ENCODE peak calls at places on chromosomes 13 and 19, in four cellular contexts. X is effector memory CD4-positive, alpha-beta T cell; P is DMS 273 treated with DMSO at 0.1 percent for 48 hours; B is IMR-90. T is an unnamed sample.

GRCh38 chr19:39104104-39104708 is 20.0 kb downstream of the ACP7 start:
- DNase-seq in X (no peak), P (peak; percentile 73), B (no peak), T (no peak)

GRCh38 chr19:35373492-35373891 is 2.6 kb downstream of the GPR42 start:
- DNase-seq in X (no peak), P (no peak), B (no peak), T (no peak)

GRCh38 chr13:34148359-34148758 is 330.4 kb downstream of the RFC3 start:
- DNase-seq in X (no peak), P (no peak), B (no peak), T (no peak)

GRCh38 chr13:97194473-97194872 is 27.7 kb upstream of the MBNL2 start:
- DNase-seq in X (no peak), P (no peak), B (peak; percentile 78), T (peak; percentile 89)

GRCh38 chr19:30169196-30169900 is 202.8 kb upstream of the ZNF536 start:
- DNase-seq in X (no peak), P (no peak), B (no peak), T (no peak)

GRCh38 chr13:80132741-80133601 is 208.0 kb downstream of the SPRY2 start:
- DNase-seq in X (no peak), P (no peak), B (peak; percentile 62), T (peak; percentile 39)

GRCh38 chr19:33456845-33457220 is 64.8 kb downstream of the PEPD start:
- DNase-seq in X (no peak), P (no peak), B (no peak), T (no peak)

GRCh38 chr13:102862624-102863210 is 16.9 kb downstream of the ERCC5 start:
- DNase-seq in X (no peak), P (no peak), B (no peak), T (no peak)

GRCh38 chr13:51619614-51620013 is 35.4 kb downstream of the WDFY2 start:
- DNase-seq in X (no peak), P (no peak), B (peak; percentile 85), T (peak; percentile 42)

GRCh38 chr13:111490611-111491010 is 170.2 kb downstream of the TEX29 start:
- DNase-seq in X (no peak), P (no peak), B (no peak), T (no peak)

GRCh38 chr13:114328034-114328433 is 13.7 kb downstream of the CHAMP1 start:
- DNase-seq in X (no peak), P (no peak), B (no peak), T (no peak)

GRCh38 chr13:75749407-75749806 is 113.3 kb downstream of the LMO7 start:
- DNase-seq in X (no peak), P (no peak), B (peak; percentile 47), T (peak; percentile 22)

GRCh38 chr19:17159466-17160393 is 55.4 kb upstream of the USE1 start:
- DNase-seq in X (no peak), P (no peak), B (peak; percentile 6), T (no peak)

GRCh38 chr13:36870050-36870692 is 49.9 kb downstream of the SMAD9 start:
- DNase-seq in X (no peak), P (peak; percentile 18), B (no peak), T (no peak)

GRCh38 chr19:33819875-33820781 is 23.5 kb downstream of the KCTD15 start:
- DNase-seq in X (peak; percentile 41), P (no peak), B (peak; percentile 12), T (peak; percentile 59)

GRCh38 chr19:7199613-7200533 is 94.3 kb downstream of the INSR start:
- DNase-seq in X (no peak), P (no peak), B (peak; percentile 17), T (peak; percentile 53)

GRCh38 chr19:6045108-6045507 is 65.2 kb downstream of the RFX2 start:
- DNase-seq in X (no peak), P (no peak), B (no peak), T (no peak)

GRCh38 chr13:74243637-74244526 is 109.7 kb upstream of the KLF12 start:
- DNase-seq in X (no peak), P (no peak), B (peak; percentile 76), T (peak; percentile 53)

GRCh38 chr13:99642006-99642405 is 140.7 kb downstream of the TM9SF2 start:
- DNase-seq in X (no peak), P (no peak), B (no peak), T (no peak)

GRCh38 chr13:50842246-50842645 is 1.2 kb downstream of the DLEU7 start:
- DNase-seq in X (no peak), P (no peak), B (no peak), T (no peak)

GRCh38 chr19:8690753-8691539 is 7.6 kb downstream of the ACTL9 start:
- DNase-seq in X (no peak), P (no peak), B (no peak), T (no peak)

GRCh38 chr19:54035215-54036178 is 28.2 kb downstream of the VSTM1 start:
- DNase-seq in X (no peak), P (peak; percentile 26), B (peak; percentile 78), T (peak; percentile 68)

GRCh38 chr19:50695251-50696064 is 24.1 kb downstream of the SHANK1 start:
- DNase-seq in X (no peak), P (no peak), B (no peak), T (no peak)

GRCh38 chr13:98741741-98742435 is 10.6 kb downstream of the SLC15A1 start:
- DNase-seq in X (no peak), P (no peak), B (no peak), T (no peak)

GRCh38 chr19:3188627-3189596 is 3.2 kb downstream of the NCLN start:
- DNase-seq in X (no peak), P (no peak), B (no peak), T (no peak)

GRCh38 chr19:17879466-17879865 is 7.7 kb downstream of the SLC5A5 start:
- DNase-seq in X (no peak), P (no peak), B (no peak), T (no peak)

GRCh38 chr19:18438331-18439024 is 545 bp upstream of the ISYNA1 start:
- DNase-seq in X (no peak), P (peak; percentile 30), B (no peak), T (no peak)

GRCh38 chr13:113426591-113426986 is 26.7 kb downstream of the ADPRHL1 start:
- DNase-seq in X (no peak), P (no peak), B (no peak), T (no peak)

GRCh38 chr19:51365211-51366049 is 758 bp downstream of the ETFB start:
- DNase-seq in X (no peak), P (no peak), B (peak; percentile 53), T (peak; percentile 45)

GRCh38 chr13:50073340-50073739 is 58.1 kb downstream of the KCNRG start:
- DNase-seq in X (no peak), P (no peak), B (no peak), T (no peak)

GRCh38 chr19:4172861-4173473 is 9.4 kb downstream of the SIRT6 start:
- DNase-seq in X (peak; percentile 41), P (no peak), B (peak; percentile 14), T (peak; percentile 34)

GRCh38 chr19:38020331-38020730 is 113.3 kb downstream of the SIPA1L3 start:
- DNase-seq in X (no peak), P (no peak), B (no peak), T (no peak)

GRCh38 chr19:34961775-34962174 is 2.3 kb downstream of the ZNF792 start:
- DNase-seq in X (no peak), P (no peak), B (no peak), T (no peak)

GRCh38 chr19:53908106-53908932 is 759 bp upstream of the CACNG7 start:
- DNase-seq in X (peak; percentile 12), P (no peak), B (peak; percentile 40), T (peak; percentile 22)

GRCh38 chr13:77696863-77697207 is 652 bp upstream of the SLAIN1 start:
- DNase-seq in X (no peak), P (no peak), B (no peak), T (no peak)

GRCh38 chr19:5086232-5086631 is 117.3 kb downstream of the KDM4B start:
- DNase-seq in X (no peak), P (no peak), B (no peak), T (no peak)

GRCh38 chr19:7868671-7869452 is 5.3 kb downstream of the PRR36 start:
- DNase-seq in X (peak; percentile 76), P (no peak), B (peak; percentile 44), T (peak; percentile 82)

GRCh38 chr19:17358395-17358794 is 18.7 kb downstream of the PLVAP start:
- DNase-seq in X (no peak), P (no peak), B (no peak), T (no peak)

GRCh38 chr13:30341815-30342570 is 34.6 kb upstream of the KATNAL1 start:
- DNase-seq in X (no peak), P (no peak), B (peak; percentile 94), T (peak; percentile 79)

T was measured in kidney tubule cell.